ENCODE peak calls at places on chromosomes 5 and 9, in seven cellular contexts. One of them, this sample, is unnamed.

GRCh38 chr5:7714119-7714518 is 136.8 kb downstream of the CFAP90 start:
- DNase-seq in HT-29: no peak
- DNase-seq in aorta: no peak
- DNase-seq in AG10803: peak; percentile 1
- DNase-seq in 8988T: no peak
- DNase-seq in CD4-positive, alpha-beta memory T cell: no peak
- DNase-seq in GM23248: peak; percentile 45
- DNase-seq in this sample: no peak

GRCh38 chr9:83387401-83388185 is 150.6 kb downstream of the FRMD3 start:
- DNase-seq in aorta: no peak
- DNase-seq in 8988T: no peak
- DNase-seq in AG10803: no peak
- DNase-seq in GM23248: no peak
- DNase-seq in CD4-positive, alpha-beta memory T cell: no peak
- DNase-seq in HT-29: no peak
- DNase-seq in this sample: no peak

GRCh38 chr9:136943291-136944093 is 1.0 kb downstream of the FBXW5 start:
- DNase-seq in GM23248: peak; percentile 72
- DNase-seq in HT-29: peak; percentile 51
- DNase-seq in aorta: peak; percentile 69
- DNase-seq in 8988T: peak; percentile 77
- DNase-seq in AG10803: no peak
- DNase-seq in CD4-positive, alpha-beta memory T cell: peak; percentile 24
- DNase-seq in this sample: no peak

GRCh38 chr9:107597743-107598217 is 108.2 kb upstream of the KLF4 start:
- DNase-seq in AG10803: no peak
- DNase-seq in 8988T: no peak
- DNase-seq in CD4-positive, alpha-beta memory T cell: no peak
- DNase-seq in HT-29: peak; percentile 44
- DNase-seq in GM23248: no peak
- DNase-seq in aorta: no peak
- DNase-seq in this sample: no peak

GRCh38 chr5:143968071-143968878 is 156.3 kb downstream of the HMHB1 start:
- DNase-seq in CD4-positive, alpha-beta memory T cell: peak; percentile 14
- DNase-seq in AG10803: peak; percentile 94
- DNase-seq in 8988T: no peak
- DNase-seq in aorta: no peak
- DNase-seq in HT-29: peak; percentile 61
- DNase-seq in GM23248: peak; percentile 87
- DNase-seq in this sample: peak; percentile 38

GRCh38 chr9:89095755-89096154 is 82.9 kb downstream of the SHC3 start:
- DNase-seq in HT-29: no peak
- DNase-seq in 8988T: no peak
- DNase-seq in CD4-positive, alpha-beta memory T cell: no peak
- DNase-seq in AG10803: no peak
- DNase-seq in GM23248: no peak
- DNase-seq in aorta: no peak
- DNase-seq in this sample: no peak

GRCh38 chr5:133994990-133995333 is 9.8 kb downstream of the VDAC1 start:
- DNase-seq in CD4-positive, alpha-beta memory T cell: no peak
- DNase-seq in 8988T: no peak
- DNase-seq in HT-29: no peak
- DNase-seq in AG10803: no peak
- DNase-seq in aorta: no peak
- DNase-seq in GM23248: no peak
- DNase-seq in this sample: no peak

GRCh38 chr9:82721596-82721995 is 341.3 kb downstream of the RASEF start:
- DNase-seq in 8988T: no peak
- DNase-seq in aorta: no peak
- DNase-seq in AG10803: no peak
- DNase-seq in GM23248: no peak
- DNase-seq in CD4-positive, alpha-beta memory T cell: no peak
- DNase-seq in HT-29: no peak
- DNase-seq in this sample: no peak

GRCh38 chr5:136155769-136156168 is 23.1 kb downstream of the SMAD5 start:
- DNase-seq in HT-29: no peak
- DNase-seq in AG10803: peak; percentile 21
- DNase-seq in aorta: no peak
- DNase-seq in 8988T: no peak
- DNase-seq in CD4-positive, alpha-beta memory T cell: no peak
- DNase-seq in GM23248: peak; percentile 64
- DNase-seq in this sample: no peak

GRCh38 chr5:145981612-145982571 is 45.5 kb downstream of the SH3RF2 start:
- DNase-seq in aorta: no peak
- DNase-seq in AG10803: no peak
- DNase-seq in 8988T: no peak
- DNase-seq in HT-29: peak; percentile 79
- DNase-seq in GM23248: no peak
- DNase-seq in CD4-positive, alpha-beta memory T cell: no peak
- DNase-seq in this sample: no peak

GRCh38 chr5:141373673-141374317 is at the start of gene PCDHGA6:
- DNase-seq in 8988T: no peak
- DNase-seq in aorta: no peak
- DNase-seq in GM23248: peak; percentile 64
- DNase-seq in CD4-positive, alpha-beta memory T cell: no peak
- DNase-seq in HT-29: peak; percentile 22
- DNase-seq in AG10803: peak; percentile 38
- DNase-seq in this sample: peak; percentile 59

GRCh38 chr5:119356384-119357188 is 767 bp downstream of the TNFAIP8 start:
- DNase-seq in AG10803: no peak
- DNase-seq in CD4-positive, alpha-beta memory T cell: no peak
- DNase-seq in GM23248: peak; percentile 58
- DNase-seq in HT-29: no peak
- DNase-seq in aorta: no peak
- DNase-seq in 8988T: no peak
- DNase-seq in this sample: peak; percentile 58

GRCh38 chr9:109923371-109923770 is 143.4 kb downstream of the PALM2AKAP2 start:
- DNase-seq in HT-29: no peak
- DNase-seq in AG10803: no peak
- DNase-seq in GM23248: no peak
- DNase-seq in CD4-positive, alpha-beta memory T cell: no peak
- DNase-seq in 8988T: no peak
- DNase-seq in aorta: no peak
- DNase-seq in this sample: no peak

GRCh38 chr5:59034498-59035186 is 451.8 kb downstream of the RAB3C start:
- DNase-seq in CD4-positive, alpha-beta memory T cell: peak; percentile 53
- DNase-seq in GM23248: peak; percentile 77
- DNase-seq in 8988T: no peak
- DNase-seq in AG10803: peak; percentile 72
- DNase-seq in aorta: no peak
- DNase-seq in HT-29: peak; percentile 39
- DNase-seq in this sample: peak; percentile 56

GRCh38 chr5:96509721-96510383 is 76.8 kb upstream of the PCSK1 start:
- DNase-seq in 8988T: no peak
- DNase-seq in CD4-positive, alpha-beta memory T cell: no peak
- DNase-seq in GM23248: peak; percentile 94
- DNase-seq in AG10803: peak; percentile 97
- DNase-seq in aorta: no peak
- DNase-seq in HT-29: no peak
- DNase-seq in this sample: peak; percentile 58

GRCh38 chr5:134420326-134420725 is 8.6 kb upstream of the CDKN2AIPNL start:
- DNase-seq in aorta: no peak
- DNase-seq in GM23248: peak; percentile 49
- DNase-seq in CD4-positive, alpha-beta memory T cell: no peak
- DNase-seq in AG10803: no peak
- DNase-seq in 8988T: no peak
- DNase-seq in HT-29: peak; percentile 18
- DNase-seq in this sample: no peak

GRCh38 chr9:134880484-134881312 is at the start of gene FCN2:
- DNase-seq in HT-29: no peak
- DNase-seq in 8988T: no peak
- DNase-seq in CD4-positive, alpha-beta memory T cell: no peak
- DNase-seq in GM23248: no peak
- DNase-seq in aorta: no peak
- DNase-seq in AG10803: no peak
- DNase-seq in this sample: no peak

GRCh38 chr5:43037929-43038510 is 2.1 kb downstream of the ANXA2R start:
- DNase-seq in AG10803: peak; percentile 71
- DNase-seq in 8988T: no peak
- DNase-seq in CD4-positive, alpha-beta memory T cell: peak; percentile 67
- DNase-seq in GM23248: peak; percentile 71
- DNase-seq in HT-29: no peak
- DNase-seq in aorta: no peak
- DNase-seq in this sample: no peak

GRCh38 chr5:66551338-66551737 is 44.9 kb upstream of the MAST4 start:
- DNase-seq in 8988T: no peak
- DNase-seq in CD4-positive, alpha-beta memory T cell: no peak
- DNase-seq in AG10803: no peak
- DNase-seq in aorta: no peak
- DNase-seq in HT-29: no peak
- DNase-seq in GM23248: no peak
- DNase-seq in this sample: no peak

GRCh38 chr5:129271309-129271708 is 176.8 kb downstream of the ISOC1 start:
- DNase-seq in CD4-positive, alpha-beta memory T cell: no peak
- DNase-seq in aorta: no peak
- DNase-seq in 8988T: no peak
- DNase-seq in HT-29: peak; percentile 51
- DNase-seq in GM23248: no peak
- DNase-seq in AG10803: no peak
- DNase-seq in this sample: peak; percentile 58

GRCh38 chr9:76045217-76045616 is 154.7 kb downstream of the PCSK5 start:
- DNase-seq in AG10803: peak; percentile 16
- DNase-seq in GM23248: peak; percentile 3
- DNase-seq in CD4-positive, alpha-beta memory T cell: no peak
- DNase-seq in aorta: no peak
- DNase-seq in HT-29: no peak
- DNase-seq in 8988T: no peak
- DNase-seq in this sample: no peak

GRCh38 chr9:119044801-119045200 is 324.4 kb downstream of the BRINP1 start:
- DNase-seq in CD4-positive, alpha-beta memory T cell: no peak
- DNase-seq in HT-29: no peak
- DNase-seq in 8988T: no peak
- DNase-seq in GM23248: peak; percentile 73
- DNase-seq in aorta: no peak
- DNase-seq in AG10803: peak; percentile 54
- DNase-seq in this sample: no peak

GRCh38 chr5:81717815-81718214 is 33.1 kb downstream of the SSBP2 start:
- DNase-seq in HT-29: no peak
- DNase-seq in AG10803: no peak
- DNase-seq in GM23248: no peak
- DNase-seq in CD4-positive, alpha-beta memory T cell: no peak
- DNase-seq in aorta: no peak
- DNase-seq in 8988T: no peak
- DNase-seq in this sample: no peak

GRCh38 chr9:91378695-91379127 is 17.0 kb upstream of the AUH start:
- DNase-seq in aorta: no peak
- DNase-seq in CD4-positive, alpha-beta memory T cell: no peak
- DNase-seq in GM23248: peak; percentile 53
- DNase-seq in HT-29: no peak
- DNase-seq in AG10803: peak; percentile 72
- DNase-seq in 8988T: no peak
- DNase-seq in this sample: no peak

GRCh38 chr5:179765400-179765799 is 28.4 kb upstream of the LTC4S start:
- DNase-seq in AG10803: peak; percentile 78
- DNase-seq in aorta: peak; percentile 84
- DNase-seq in GM23248: peak; percentile 94
- DNase-seq in HT-29: no peak
- DNase-seq in CD4-positive, alpha-beta memory T cell: no peak
- DNase-seq in 8988T: no peak
- DNase-seq in this sample: no peak

GRCh38 chr9:86128235-86128822 is 29.0 kb upstream of the GOLM1 start:
- DNase-seq in AG10803: no peak
- DNase-seq in CD4-positive, alpha-beta memory T cell: no peak
- DNase-seq in HT-29: no peak
- DNase-seq in 8988T: no peak
- DNase-seq in aorta: no peak
- DNase-seq in GM23248: no peak
- DNase-seq in this sample: no peak

GRCh38 chr5:140869555-140869886 is 764 bp downstream of the PCDHA11 start:
- DNase-seq in AG10803: no peak
- DNase-seq in GM23248: no peak
- DNase-seq in CD4-positive, alpha-beta memory T cell: no peak
- DNase-seq in aorta: no peak
- DNase-seq in HT-29: no peak
- DNase-seq in 8988T: no peak
- DNase-seq in this sample: no peak